ENCODE peak calls at places on chromosomes 1 and 21, in nine cellular contexts. One of them, this sample, is unnamed.

GRCh38 chr1:231872461-231872910 is 245.9 kb downstream of the DISC1 start:
- DNase-seq in kidney tubule cell: peak
- DNase-seq in mucosa of descending colon: no peak
- DNase-seq in AG04449: no peak
- DNase-seq in Right ventricle myocardium inferior: no peak
- DNase-seq in midbrain: no peak
- DNase-seq in A549: no peak
- DNase-seq in effector memory CD8-positive, alpha-beta T cell: no peak
- DNase-seq in MM.1S: no peak
- DNase-seq in this sample: no peak

GRCh38 chr1:75276385-75276784 is 142.2 kb downstream of the LHX8 start:
- DNase-seq in Right ventricle myocardium inferior: no peak
- DNase-seq in MM.1S: no peak
- DNase-seq in effector memory CD8-positive, alpha-beta T cell: no peak
- DNase-seq in midbrain: no peak
- DNase-seq in AG04449: no peak
- DNase-seq in kidney tubule cell: no peak
- DNase-seq in A549: no peak
- DNase-seq in mucosa of descending colon: no peak
- DNase-seq in this sample: no peak

GRCh38 chr1:230158422-230159291 is 91.6 kb downstream of the GALNT2 start:
- DNase-seq in midbrain: no peak
- DNase-seq in AG04449: no peak
- DNase-seq in kidney tubule cell: peak
- DNase-seq in mucosa of descending colon: no peak
- DNase-seq in MM.1S: no peak
- DNase-seq in effector memory CD8-positive, alpha-beta T cell: no peak
- DNase-seq in A549: no peak
- DNase-seq in Right ventricle myocardium inferior: no peak
- DNase-seq in this sample: no peak

GRCh38 chr1:51630922-51631321 is 14.0 kb downstream of the OSBPL9 start:
- DNase-seq in Right ventricle myocardium inferior: no peak
- DNase-seq in effector memory CD8-positive, alpha-beta T cell: no peak
- DNase-seq in mucosa of descending colon: no peak
- DNase-seq in midbrain: no peak
- DNase-seq in MM.1S: no peak
- DNase-seq in A549: no peak
- DNase-seq in kidney tubule cell: no peak
- DNase-seq in AG04449: no peak
- DNase-seq in this sample: no peak

GRCh38 chr21:32941263-32941662 is 84.5 kb upstream of the OLIG2 start:
- DNase-seq in AG04449: no peak
- DNase-seq in Right ventricle myocardium inferior: no peak
- DNase-seq in mucosa of descending colon: no peak
- DNase-seq in effector memory CD8-positive, alpha-beta T cell: no peak
- DNase-seq in midbrain: no peak
- DNase-seq in kidney tubule cell: no peak
- DNase-seq in A549: no peak
- DNase-seq in MM.1S: no peak
- DNase-seq in this sample: no peak

GRCh38 chr1:228310162-228310792 is 96.4 kb downstream of the TRIM11 start:
- DNase-seq in kidney tubule cell: no peak
- DNase-seq in Right ventricle myocardium inferior: no peak
- DNase-seq in AG04449: no peak
- DNase-seq in midbrain: no peak
- DNase-seq in mucosa of descending colon: no peak
- DNase-seq in A549: no peak
- DNase-seq in effector memory CD8-positive, alpha-beta T cell: no peak
- DNase-seq in MM.1S: no peak
- DNase-seq in this sample: no peak

GRCh38 chr1:181028241-181029014 is 5.4 kb upstream of the MR1 start:
- DNase-seq in MM.1S: no peak
- DNase-seq in kidney tubule cell: no peak
- DNase-seq in mucosa of descending colon: no peak
- DNase-seq in midbrain: no peak
- DNase-seq in A549: no peak
- DNase-seq in AG04449: peak
- DNase-seq in Right ventricle myocardium inferior: no peak
- DNase-seq in effector memory CD8-positive, alpha-beta T cell: no peak
- DNase-seq in this sample: no peak

GRCh38 chr1:13960376-13960987 is 260.5 kb downstream of the PRDM2 start:
- DNase-seq in MM.1S: peak
- DNase-seq in effector memory CD8-positive, alpha-beta T cell: peak
- DNase-seq in kidney tubule cell: peak
- DNase-seq in mucosa of descending colon: peak
- DNase-seq in A549: peak
- DNase-seq in Right ventricle myocardium inferior: peak
- DNase-seq in AG04449: no peak
- DNase-seq in midbrain: peak
- DNase-seq in this sample: peak

GRCh38 chr1:223133824-223134435 is 9.1 kb downstream of the TLR5 start:
- DNase-seq in kidney tubule cell: peak
- DNase-seq in mucosa of descending colon: peak
- DNase-seq in effector memory CD8-positive, alpha-beta T cell: peak
- DNase-seq in midbrain: peak
- DNase-seq in AG04449: no peak
- DNase-seq in MM.1S: peak
- DNase-seq in Right ventricle myocardium inferior: peak
- DNase-seq in A549: peak
- DNase-seq in this sample: peak

GRCh38 chr1:3620708-3621107 is 4.1 kb upstream of the TPRG1L start:
- DNase-seq in A549: no peak
- DNase-seq in midbrain: no peak
- DNase-seq in effector memory CD8-positive, alpha-beta T cell: no peak
- DNase-seq in MM.1S: no peak
- DNase-seq in AG04449: no peak
- DNase-seq in Right ventricle myocardium inferior: no peak
- DNase-seq in mucosa of descending colon: no peak
- DNase-seq in kidney tubule cell: peak
- DNase-seq in this sample: no peak

GRCh38 chr1:229318056-229318455 is 24.8 kb downstream of the CCSAP start:
- DNase-seq in kidney tubule cell: peak
- DNase-seq in midbrain: no peak
- DNase-seq in mucosa of descending colon: no peak
- DNase-seq in MM.1S: no peak
- DNase-seq in effector memory CD8-positive, alpha-beta T cell: no peak
- DNase-seq in AG04449: no peak
- DNase-seq in A549: no peak
- DNase-seq in Right ventricle myocardium inferior: no peak
- DNase-seq in this sample: no peak

GRCh38 chr21:33754493-33754892 is 112.2 kb downstream of the ITSN1 start:
- DNase-seq in Right ventricle myocardium inferior: no peak
- DNase-seq in A549: no peak
- DNase-seq in kidney tubule cell: no peak
- DNase-seq in AG04449: no peak
- DNase-seq in midbrain: peak
- DNase-seq in MM.1S: no peak
- DNase-seq in effector memory CD8-positive, alpha-beta T cell: no peak
- DNase-seq in mucosa of descending colon: no peak
- DNase-seq in this sample: no peak

GRCh38 chr1:1264868-1265272 is 8.8 kb downstream of the UBE2J2 start:
- DNase-seq in midbrain: no peak
- DNase-seq in kidney tubule cell: peak
- DNase-seq in MM.1S: no peak
- DNase-seq in A549: no peak
- DNase-seq in effector memory CD8-positive, alpha-beta T cell: no peak
- DNase-seq in AG04449: peak
- DNase-seq in mucosa of descending colon: no peak
- DNase-seq in Right ventricle myocardium inferior: peak
- DNase-seq in this sample: no peak

GRCh38 chr1:241789061-241789460 is 58.9 kb upstream of the EXO1 start:
- DNase-seq in AG04449: no peak
- DNase-seq in effector memory CD8-positive, alpha-beta T cell: no peak
- DNase-seq in MM.1S: no peak
- DNase-seq in A549: no peak
- DNase-seq in kidney tubule cell: no peak
- DNase-seq in midbrain: no peak
- DNase-seq in mucosa of descending colon: no peak
- DNase-seq in Right ventricle myocardium inferior: no peak
- DNase-seq in this sample: no peak